ENCODE peak calls at places on chromosome 22, in ten cellular contexts. H is activated CD4-positive, alpha-beta T cell treated with anti-CD3 and anti-CD28 coated beads for 24 hours; L is activated naive CD8-positive, alpha-beta T cell treated with anti-CD3 and anti-CD28 coated beads, Interleukin-2, amount 50 U/mL, for 16 hours; N is left cardiac atrium; F is EH; V is fibroblast of lung; M is iPS DF 6.9; W is stimulated activated CD4-positive, alpha-beta T cell treated with anti-CD3 and anti-CD28 coated beads, Interleukin-15, amount 100 ng/mL, for 24 hours; E is RPMI8226; Z is activated CD8-positive, alpha-beta T cell treated with anti-CD3 and anti-CD28 coated beads, Interleukin-2, amount 10 ng/mL, durations not matched to agents 7 days and 5 days. U is an unnamed sample.

GRCh38 chr22:47356433-47357011 is 594.1 kb downstream of the TBC1D22A start:
- DNase-seq in H (no peak), L (no peak), N (no peak), F (no peak), V (no peak), M (no peak), W (no peak), E (no peak), Z (no peak), U (peak)

GRCh38 chr22:19543970-19544708 is 19.9 kb upstream of the CLDN5 start:
- DNase-seq in H (no peak), L (no peak), N (no peak), F (no peak), V (no peak), M (no peak), W (no peak), E (no peak), Z (no peak), U (no peak)

GRCh38 chr22:36194971-36195370 is 6.6 kb downstream of the APOL4 start:
- DNase-seq in H (peak), L (no peak), N (peak), F (peak), V (peak), M (peak), W (peak), E (peak), Z (peak), U (peak)

GRCh38 chr22:31950226-31950625 is 5.9 kb downstream of the YWHAH start:
- DNase-seq in H (no peak), L (no peak), N (no peak), F (peak), V (no peak), M (no peak), W (no peak), E (no peak), Z (no peak), U (no peak)

GRCh38 chr22:31951201-31952093 is 7.1 kb downstream of the YWHAH start:
- DNase-seq in H (no peak), L (no peak), N (no peak), F (peak), V (no peak), M (no peak), W (peak), E (no peak), Z (no peak), U (no peak)

GRCh38 chr22:26169312-26170111 is at the start of gene SEZ6L:
- DNase-seq in H (no peak), L (no peak), N (peak), F (no peak), V (peak), M (no peak), W (peak), E (no peak), Z (no peak), U (peak)

GRCh38 chr22:50323900-50324299 is 2.9 kb downstream of the DENND6B start:
- DNase-seq in H (no peak), L (no peak), N (no peak), F (no peak), V (no peak), M (no peak), W (no peak), E (no peak), Z (no peak), U (no peak)

GRCh38 chr22:31947296-31947695 is 3.0 kb downstream of the YWHAH start:
- DNase-seq in H (no peak), L (no peak), N (no peak), F (peak), V (no peak), M (no peak), W (no peak), E (peak), Z (peak), U (no peak)

GRCh38 chr22:27990879-27991278 is 71.8 kb upstream of the PITPNB start:
- DNase-seq in H (no peak), L (no peak), N (peak), F (peak), V (no peak), M (peak), W (no peak), E (peak), Z (no peak), U (peak)

U was measured in NCI-H82.